ENCODE peak calls at places on chromosomes 1 and 21, in eight cellular contexts. A is CD4-positive, CD25-positive, alpha-beta regulatory T cell; J is CD4-positive, alpha-beta memory T cell; X is activated naive CD4-positive, alpha-beta T cell; I is CD8-positive, alpha-beta memory T cell; G is BE2C; U is astrocyte of the spinal cord; C is C1 segment of cervical spinal cord. R is an unnamed sample.

GRCh38 chr1:147243228-147243685 is 773 bp downstream of the CHD1L start:
- DNase-seq in I (no peak), X (no peak), C (peak), U (no peak), A (no peak), J (no peak), G (peak), R (peak)

GRCh38 chr1:59415876-59416275 is 119.0 kb downstream of the FGGY start:
- DNase-seq in G (no peak), A (no peak), U (peak), J (no peak), C (no peak), I (no peak), X (no peak), R (no peak)

GRCh38 chr1:212514056-212514614 is 81.4 kb downstream of the NENF start:
- DNase-seq in G (peak), I (no peak), A (no peak), C (no peak), J (no peak), X (no peak), U (peak), R (peak)

GRCh38 chr1:147700042-147700711 is 29.9 kb upstream of the ACP6 start:
- DNase-seq in U (peak), A (peak), C (peak), X (peak), J (peak), I (peak), G (peak), R (peak)

GRCh38 chr1:117658676-117659075 is 52.8 kb downstream of the TENT5C start:
- DNase-seq in I (peak), G (no peak), J (peak), A (peak), X (peak), C (no peak), U (no peak), R (no peak)

GRCh38 chr1:205579711-205580110 is 52.1 kb downstream of the ELK4 start:
- DNase-seq in C (no peak), G (no peak), I (no peak), X (no peak), J (no peak), A (no peak), U (no peak), R (no peak)

GRCh38 chr21:27572681-27573080 is 605.8 kb upstream of the ADAMTS5 start:
- DNase-seq in X (no peak), A (no peak), I (no peak), J (no peak), C (no peak), G (no peak), U (peak), R (peak)

GRCh38 chr1:153578490-153578889 is 12.8 kb upstream of the S100A2 start:
- DNase-seq in G (no peak), I (no peak), X (no peak), A (no peak), C (no peak), J (no peak), U (no peak), R (no peak)

GRCh38 chr1:8976338-8976737 is 30.7 kb downstream of the CA6 start:
- DNase-seq in G (no peak), C (no peak), J (no peak), U (no peak), I (no peak), X (no peak), A (no peak), R (no peak)

GRCh38 chr1:169124459-169124858 is 18.0 kb downstream of the ATP1B1 start:
- DNase-seq in C (no peak), I (no peak), X (no peak), J (no peak), U (no peak), A (no peak), G (no peak), R (peak)

GRCh38 chr1:156975084-156975483 is 54.7 kb downstream of the LRRC71 start:
- DNase-seq in X (no peak), G (no peak), U (no peak), I (no peak), A (no peak), C (no peak), J (no peak), R (no peak)

GRCh38 chr1:166007176-166007575 is 159.6 kb downstream of the FAM78B start:
- DNase-seq in I (no peak), C (no peak), X (no peak), J (no peak), A (no peak), G (no peak), U (no peak), R (no peak)

GRCh38 chr1:3031401-3032221 is 10.3 kb downstream of the ACTRT2 start:
- DNase-seq in X (no peak), G (no peak), U (no peak), I (no peak), C (no peak), A (no peak), J (no peak), R (no peak)

GRCh38 chr1:155207578-155208405 is at the start of gene THBS3:
- DNase-seq in G (peak), J (no peak), I (no peak), C (peak), U (peak), A (no peak), X (no peak), R (peak)

GRCh38 chr1:155322571-155322952 is 1.9 kb downstream of the RUSC1 start:
- DNase-seq in I (no peak), A (peak), U (peak), G (no peak), X (no peak), J (no peak), C (peak), R (peak)

GRCh38 chr21:33478858-33479678 is 706 bp downstream of the TMEM50B start:
- DNase-seq in C (peak), G (peak), I (peak), J (no peak), X (peak), A (peak), U (peak), R (peak)

GRCh38 chr1:242147096-242147976 is 148.4 kb upstream of the MAP1LC3C start:
- DNase-seq in X (no peak), I (no peak), G (no peak), J (no peak), A (no peak), U (peak), C (no peak), R (no peak)

GRCh38 chr1:96683931-96684330 is 37.7 kb upstream of the PTBP2 start:
- DNase-seq in A (no peak), U (no peak), J (no peak), C (no peak), X (no peak), I (no peak), G (no peak), R (no peak)

R was measured in DMS53.